ENCODE peak calls at places on chromosome 18, in eight cellular contexts. P is A549, W is kidney, C is tibial artery, N is thoracic aorta, U is hepatocyte, O is body of pancreas, F is breast epithelium. Y is an unnamed sample.

GRCh38 chr18:3806656-3807055 is 356.7 kb downstream of the TGIF1 start:
- DNase-seq in P (no peak), W (no peak), C (no peak), N (no peak), U (no peak), O (no peak), F (no peak), Y (no peak)

GRCh38 chr18:31516432-31516831 is 18.5 kb downstream of the DSG2 start:
- DNase-seq in P (no peak), W (no peak), C (no peak), N (no peak), U (no peak), O (no peak), F (no peak), Y (no peak)

GRCh38 chr18:3593904-3594759 is 144.2 kb downstream of the TGIF1 start:
- DNase-seq in P (peak; percentile 97), W (peak; percentile 94), C (peak; percentile 93), N (peak; percentile 78), U (peak; percentile 92), O (peak; percentile 90), F (peak; percentile 91), Y (peak; percentile 82)

GRCh38 chr18:9413586-9413985 is 61.7 kb upstream of the RALBP1 start:
- DNase-seq in P (peak; percentile 22), W (no peak), C (no peak), N (no peak), U (no peak), O (no peak), F (no peak), Y (no peak)

GRCh38 chr18:76610012-76610411 is 115.0 kb upstream of the ZNF516 start:
- DNase-seq in P (no peak), W (no peak), C (no peak), N (no peak), U (no peak), O (no peak), F (no peak), Y (no peak)

GRCh38 chr18:11963991-11964484 is 17.3 kb upstream of the IMPA2 start:
- DNase-seq in P (peak; percentile 40), W (no peak), C (no peak), N (no peak), U (no peak), O (no peak), F (no peak), Y (no peak)

GRCh38 chr18:21914739-21915319 is 174.2 kb downstream of the MIB1 start:
- DNase-seq in P (peak; percentile 61), W (no peak), C (no peak), N (no peak), U (peak; percentile 78), O (peak; percentile 45), F (no peak), Y (no peak)

GRCh38 chr18:7467708-7468466 is 99.2 kb upstream of the PTPRM start:
- DNase-seq in P (peak; percentile 4), W (no peak), C (no peak), N (no peak), U (no peak), O (no peak), F (no peak), Y (no peak)

GRCh38 chr18:34729264-34729663 is 19.2 kb downstream of the DTNA start:
- DNase-seq in P (peak; percentile 25), W (no peak), C (no peak), N (no peak), U (peak; percentile 75), O (peak; percentile 18), F (no peak), Y (no peak)

GRCh38 chr18:27746241-27746640 is 430.7 kb downstream of the CDH2 start:
- DNase-seq in P (no peak), W (no peak), C (no peak), N (no peak), U (no peak), O (no peak), F (no peak), Y (no peak)

GRCh38 chr18:21344860-21345259 is 102.8 kb downstream of the GREB1L start:
- DNase-seq in P (no peak), W (no peak), C (no peak), N (no peak), U (no peak), O (no peak), F (no peak), Y (no peak)

GRCh38 chr18:58112174-58112573 is 68.1 kb downstream of the NEDD4L start:
- DNase-seq in P (no peak), W (no peak), C (no peak), N (no peak), U (no peak), O (no peak), F (no peak), Y (no peak)
- TF ChIP-seq CTCF in P (no peak), W (no peak), C (no peak), N (no peak), U (no peak), O (no peak), F (no peak), Y (no peak)

GRCh38 chr18:58659691-58660090 is 11.6 kb upstream of the MALT1 start:
- DNase-seq in P (no peak), W (no peak), C (no peak), N (no peak), U (no peak), O (no peak), F (no peak), Y (no peak)

GRCh38 chr18:58654896-58655614 is 16.2 kb upstream of the MALT1 start:
- DNase-seq in P (no peak), W (no peak), C (no peak), N (no peak), U (no peak), O (no peak), F (no peak), Y (no peak)

GRCh38 chr18:58660915-58661314 is 10.3 kb upstream of the MALT1 start:
- DNase-seq in P (no peak), W (no peak), C (no peak), N (no peak), U (no peak), O (no peak), F (no peak), Y (no peak)

GRCh38 chr18:58657081-58657480 is 14.2 kb upstream of the MALT1 start:
- DNase-seq in P (no peak), W (no peak), C (no peak), N (no peak), U (no peak), O (no peak), F (no peak), Y (no peak)

DNA sequence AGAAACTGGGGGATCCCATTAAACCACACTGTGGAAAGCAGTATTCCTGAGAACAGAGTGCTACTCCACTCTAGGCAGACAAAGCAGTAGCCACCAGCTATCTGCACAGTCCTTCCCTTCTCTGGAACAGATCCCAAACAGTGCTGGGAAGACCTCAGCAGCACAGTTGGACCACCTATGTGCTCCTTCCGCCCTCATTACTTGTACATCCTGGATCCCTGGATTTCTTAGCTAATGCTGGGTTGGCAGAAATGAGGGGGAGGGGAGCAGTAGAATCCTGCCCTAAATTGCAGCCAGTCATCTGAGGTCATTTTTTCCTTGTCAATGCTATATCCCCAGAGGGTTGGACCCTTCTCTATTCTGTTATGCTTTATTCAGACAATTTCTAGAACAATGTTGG is 13.8 kb upstream of the MALT1 start:
- DNase-seq in P (no peak), W (no peak), C (no peak), N (no peak), U (no peak), O (no peak), F (no peak), Y (no peak)
- H3K4me1 ChIP-seq in P (peaks cover 3% of the 10 kb centered on the region), W (no peaks in the 10 kb centered on the region), C (no peaks in the 10 kb centered on the region), N (no peaks in the 10 kb centered on the region), U (no peaks in the 10 kb centered on the region), O (no peaks in the 10 kb centered on the region), F (no peaks in the 10 kb centered on the region), Y (peaks cover 39% of the 10 kb centered on the region)

DNA sequence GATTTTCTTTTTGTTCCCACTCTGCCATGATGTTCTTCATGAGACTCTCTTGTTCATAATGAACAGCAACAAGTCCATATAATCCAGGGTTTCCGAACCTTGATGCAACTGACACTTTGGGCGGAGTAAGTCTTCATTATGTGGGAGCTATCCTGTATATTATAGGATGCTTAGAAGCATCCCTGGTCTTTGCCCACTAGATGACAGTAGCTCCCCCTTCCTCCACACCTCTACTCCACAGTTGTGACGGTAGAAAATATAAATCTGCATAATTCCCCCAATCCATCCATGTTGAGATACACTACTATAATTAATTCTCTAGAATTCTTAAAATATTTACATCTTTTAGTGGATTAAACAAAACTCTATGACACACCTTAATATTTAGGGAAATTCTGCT is 482.2 kb upstream of the CELF4 start:
- DNase-seq in P (no peak), W (no peak), C (no peak), N (no peak), U (no peak), O (no peak), F (no peak), Y (no peak)
- TF ChIP-seq CTCF in P (no peak), W (no peak), C (no peak), N (no peak), U (peak; percentile 27), O (no peak), F (no peak), Y (no peak)

GRCh38 chr18:45383228-45383627 is 232.0 kb upstream of the SLC14A2 start:
- DNase-seq in P (no peak), W (no peak), C (no peak), N (no peak), U (no peak), O (no peak), F (no peak), Y (no peak)

GRCh38 chr18:45386256-45386655 is 229.0 kb upstream of the SLC14A2 start:
- DNase-seq in P (peak; percentile 28), W (no peak), C (no peak), N (no peak), U (peak; percentile 78), O (peak; percentile 36), F (no peak), Y (no peak)

GRCh38 chr18:45379903-45380302 is 235.4 kb upstream of the SLC14A2 start:
- DNase-seq in P (no peak), W (no peak), C (no peak), N (no peak), U (no peak), O (no peak), F (no peak), Y (no peak)

GRCh38 chr18:45378933-45379332 is 236.3 kb upstream of the SLC14A2 start:
- DNase-seq in P (no peak), W (no peak), C (no peak), N (no peak), U (no peak), O (no peak), F (no peak), Y (no peak)

DNA sequence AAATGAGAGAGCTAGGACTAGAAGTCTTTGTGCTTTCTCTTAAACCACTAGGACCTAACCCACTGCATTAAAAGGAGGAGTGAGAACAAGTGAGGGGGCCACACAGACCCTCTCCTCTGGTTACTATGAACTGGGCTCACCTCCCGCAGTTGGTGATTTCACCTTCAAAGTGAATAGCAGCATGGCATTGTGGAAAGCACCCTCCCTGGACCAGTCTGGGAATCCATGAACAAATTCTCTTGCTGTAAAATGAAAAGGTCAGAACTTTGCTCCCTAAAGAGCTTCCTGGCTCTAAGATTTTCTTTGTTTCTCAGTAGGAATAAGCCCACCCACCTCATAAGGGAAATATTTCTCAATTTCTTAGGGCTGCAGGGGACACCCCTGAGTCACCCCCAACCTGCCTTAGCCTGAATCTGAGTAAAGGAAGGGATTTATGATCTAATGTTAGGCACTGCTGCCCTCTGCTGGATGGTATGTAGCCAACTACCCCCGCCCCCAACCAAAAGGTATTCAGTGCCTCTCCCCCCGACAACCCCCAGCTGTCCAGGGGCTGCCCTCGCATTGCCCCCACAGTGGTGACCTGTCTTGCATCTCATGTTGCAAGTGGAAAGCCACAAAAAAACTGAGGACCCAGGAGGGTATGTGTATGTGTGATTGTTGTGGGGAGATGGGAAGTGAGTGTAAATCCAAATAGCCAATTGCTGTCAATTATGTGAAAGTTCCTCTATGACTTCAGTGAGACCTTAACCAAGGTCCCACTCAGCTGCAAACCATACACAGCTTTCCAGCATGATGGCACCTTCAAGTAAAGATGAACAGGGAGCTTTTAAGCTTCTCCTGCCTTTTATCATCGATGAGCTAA is 230.9 kb upstream of the SLC14A2 start:
- DNase-seq in P (peak; percentile 38), W (no peak), C (no peak), N (no peak), U (peak; percentile 82), O (peak; percentile 68), F (no peak), Y (peak; percentile 22)
- H3K4me1 ChIP-seq in P (no peaks in the 10 kb centered on the region), W (no peaks in the 10 kb centered on the region), C (no peaks in the 10 kb centered on the region), N (no peaks in the 10 kb centered on the region), U (peaks cover 8% of the 10 kb centered on the region), O (peaks cover 17% of the 10 kb centered on the region), F (no peaks in the 10 kb centered on the region), Y (no peaks in the 10 kb centered on the region)

Y was measured in CD8-positive, alpha-beta T cell.